ENCODE peak calls at places on chromosomes 7 and 10, in nine cellular contexts. U, R, O, K, W, L, N, C and G are unnamed samples.

GRCh38 chr7:69439040-69439439 is 159.2 kb upstream of the AUTS2 start:
- DNase-seq in U (no peak), R (no peak), O (no peak), K (no peak), W (no peak), L (no peak), N (no peak), C (no peak), G (no peak)

GRCh38 chr10:129883029-129883428 is 81.0 kb downstream of the EBF3 start:
- DNase-seq in U (no peak), R (no peak), O (no peak), K (peak; percentile 29), W (no peak), L (no peak), N (no peak), C (no peak), G (no peak)

GRCh38 chr10:105150486-105150885 is 509.4 kb downstream of the SORCS3 start:
- DNase-seq in U (no peak), R (no peak), O (no peak), K (no peak), W (no peak), L (no peak), N (no peak), C (no peak), G (no peak)

GRCh38 chr7:24722386-24723177 is 34.7 kb downstream of the GSDME start:
- DNase-seq in U (no peak), R (no peak), O (no peak), K (no peak), W (no peak), L (peak; percentile 52), N (no peak), C (no peak), G (no peak)

GRCh38 chr10:48683893-48684292 is 780 bp upstream of the WDFY4 start:
- DNase-seq in U (no peak), R (no peak), O (no peak), K (no peak), W (no peak), L (no peak), N (no peak), C (peak; percentile 89), G (no peak)

GRCh38 chr10:86110156-86110786 is 256.3 kb downstream of the GRID1 start:
- DNase-seq in U (no peak), R (no peak), O (no peak), K (no peak), W (no peak), L (no peak), N (no peak), C (no peak), G (no peak)

GRCh38 chr10:71278691-71279588 is 40.1 kb upstream of the SLC29A3 start:
- DNase-seq in U (no peak), R (no peak), O (no peak), K (no peak), W (no peak), L (no peak), N (no peak), C (no peak), G (no peak)

GRCh38 chr10:96380821-96381220 is 22.0 kb upstream of the OPALIN start:
- DNase-seq in U (no peak), R (no peak), O (no peak), K (no peak), W (no peak), L (no peak), N (no peak), C (no peak), G (no peak)

GRCh38 chr7:121328508-121329459 is at the start of gene WNT16:
- DNase-seq in U (no peak), R (no peak), O (no peak), K (no peak), W (no peak), L (no peak), N (no peak), C (no peak), G (no peak)

GRCh38 chr7:69047166-69047760 is 551.0 kb upstream of the AUTS2 start:
- DNase-seq in U (no peak), R (no peak), O (no peak), K (no peak), W (no peak), L (no peak), N (no peak), C (no peak), G (no peak)

GRCh38 chr10:91462423-91462822 is 52.3 kb downstream of the HECTD2 start:
- DNase-seq in U (no peak), R (no peak), O (no peak), K (no peak), W (no peak), L (no peak), N (no peak), C (no peak), G (no peak)

GRCh38 chr10:102648889-102649752 is 4.8 kb downstream of the TRIM8 start:
- DNase-seq in U (no peak), R (no peak), O (no peak), K (peak; percentile 62), W (no peak), L (no peak), N (no peak), C (peak; percentile 91), G (peak; percentile 48)

GRCh38 chr7:80699030-80699638 is 60.7 kb downstream of the CD36 start:
- DNase-seq in U (peak; percentile 17), R (peak; percentile 36), O (no peak), K (no peak), W (no peak), L (peak; percentile 71), N (no peak), C (peak; percentile 80), G (no peak)

GRCh38 chr10:24944512-24945255 is 7.7 kb downstream of the PRTFDC1 start:
- DNase-seq in U (peak; percentile 62), R (peak; percentile 89), O (no peak), K (no peak), W (no peak), L (peak; percentile 78), N (no peak), C (no peak), G (no peak)

GRCh38 chr7:151992375-151992774 is 33.1 kb upstream of the GALNT11 start:
- DNase-seq in U (peak; percentile 66), R (peak; percentile 21), O (peak; percentile 48), K (peak; percentile 74), W (peak; percentile 57), L (peak; percentile 67), N (no peak), C (peak; percentile 72), G (peak; percentile 63)

GRCh38 chr7:73423519-73424485 is 9.8 kb upstream of the FZD9 start:
- DNase-seq in U (no peak), R (no peak), O (no peak), K (no peak), W (no peak), L (peak; percentile 45), N (no peak), C (no peak), G (no peak)

GRCh38 chr10:72802291-72803118 is 91.0 kb upstream of the OIT3 start:
- DNase-seq in U (no peak), R (peak; percentile 57), O (no peak), K (no peak), W (no peak), L (no peak), N (no peak), C (no peak), G (no peak)

DNA sequence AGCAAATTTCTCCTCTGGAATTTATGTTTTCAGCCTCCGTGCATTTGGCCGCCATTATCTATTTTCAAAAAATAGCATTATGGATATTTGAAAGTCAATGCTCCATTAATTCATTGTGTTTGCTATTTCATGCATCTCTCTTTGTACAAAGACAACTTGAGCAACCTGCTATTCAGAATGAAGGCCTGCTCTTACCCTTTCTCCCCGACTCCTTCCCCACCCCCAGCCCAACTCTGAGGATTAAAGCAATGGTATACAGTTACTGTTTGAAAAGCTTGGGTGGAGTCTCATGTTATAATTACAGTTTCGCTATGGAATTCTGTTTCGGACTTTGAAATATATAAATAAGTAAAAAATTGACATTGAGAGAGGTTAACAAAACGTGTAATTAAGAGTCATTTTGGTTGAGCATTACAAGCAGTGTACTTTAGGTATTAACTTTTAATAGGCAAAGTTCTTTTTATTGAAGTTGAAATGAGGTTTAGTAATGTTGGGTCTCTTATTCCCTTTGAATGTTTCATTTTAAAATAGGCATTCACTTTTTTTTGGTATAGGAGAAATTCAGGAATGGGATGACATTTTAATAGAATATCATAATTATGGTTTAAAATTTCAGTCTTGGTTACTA is 93.0 kb downstream of the ARID5B start:
- DNase-seq in U (no peak), R (no peak), O (no peak), K (no peak), W (no peak), L (no peak), N (no peak), C (no peak), G (no peak)
- H3K27ac ChIP-seq in U (no peak overlapping the region), R (no peak overlapping the region), O (no peak overlapping the region), K (no peak overlapping the region), W (no peak overlapping the region), L (peak overlapping the region; percentile 84), N (no peak overlapping the region), C (no peak overlapping the region), G (peak overlapping the region; percentile 62)

GRCh38 chr10:35422236-35422635 is 85.9 kb downstream of the CCNY start:
- DNase-seq in U (no peak), R (no peak), O (no peak), K (no peak), W (no peak), L (no peak), N (no peak), C (no peak), G (no peak)
- H3K27ac ChIP-seq in U (peak overlapping the region; percentile 90), R (no peak overlapping the region), O (peak overlapping the region; percentile 49), K (peak overlapping the region; percentile 81), W (no peak overlapping the region), L (peak overlapping the region; percentile 77), N (peak overlapping the region; percentile 82), C (no peak overlapping the region), G (peak overlapping the region; percentile 52)

GRCh38 chr10:60611291-60611747 is 167.0 kb upstream of the CDK1 start:
- DNase-seq in U (peak; percentile 31), R (peak; percentile 92), O (no peak), K (no peak), W (no peak), L (peak; percentile 30), N (no peak), C (no peak), G (no peak)

GRCh38 chr10:60604356-60604755 is 173.9 kb upstream of the CDK1 start:
- DNase-seq in U (no peak), R (no peak), O (no peak), K (no peak), W (no peak), L (no peak), N (no peak), C (no peak), G (no peak)

GRCh38 chr10:60605476-60605875 is 172.8 kb upstream of the CDK1 start:
- DNase-seq in U (no peak), R (no peak), O (no peak), K (no peak), W (no peak), L (no peak), N (no peak), C (no peak), G (no peak)

GRCh38 chr10:60607409-60607808 is 170.9 kb upstream of the CDK1 start:
- DNase-seq in U (no peak), R (no peak), O (no peak), K (no peak), W (no peak), L (no peak), N (no peak), C (no peak), G (no peak)

GRCh38 chr10:60606343-60607080 is 171.8 kb upstream of the CDK1 start:
- DNase-seq in U (no peak), R (peak; percentile 34), O (no peak), K (no peak), W (no peak), L (peak; percentile 16), N (no peak), C (no peak), G (no peak)
- H3K27ac ChIP-seq in U (no peak overlapping the region), R (no peak overlapping the region), O (no peak overlapping the region), K (no peak overlapping the region), W (no peak overlapping the region), L (peak overlapping the region; percentile 9), N (no peak overlapping the region), C (no peak overlapping the region), G (no peak overlapping the region)

GRCh38 chr10:113959383-113959760 is 84.3 kb upstream of the ADRB1 start:
- DNase-seq in U (no peak), R (no peak), O (no peak), K (no peak), W (no peak), L (peak; percentile 73), N (no peak), C (no peak), G (peak; percentile 83)
- H3K27ac ChIP-seq in U (peak overlapping the region; percentile 77), R (peak overlapping the region; percentile 41), O (no peak overlapping the region), K (no peak overlapping the region), W (no peak overlapping the region), L (peak overlapping the region; percentile 95), N (no peak overlapping the region), C (no peak overlapping the region), G (peak overlapping the region; percentile 87)